ENCODE peak calls at places on chromosomes 3 and 15, in nine cellular contexts. One of them, this sample, is unnamed.

GRCh38 chr3:37559461-37559860 is 302.2 kb upstream of the CTDSPL start:
- DNase-seq in tibial nerve: no peak
- DNase-seq in heart left ventricle: no peak
- DNase-seq in endodermal cell: no peak
- DNase-seq in fibroblast of the aortic adventitia: peak
- DNase-seq in CD8-positive, alpha-beta T cell: no peak
- DNase-seq in fibroblast of pulmonary artery: peak
- DNase-seq in astrocyte: peak
- DNase-seq in fibroblast of mammary gland: peak
- DNase-seq in this sample: no peak

GRCh38 chr15:47844437-47844836 is 127.1 kb downstream of the SEMA6D start:
- DNase-seq in CD8-positive, alpha-beta T cell: no peak
- DNase-seq in tibial nerve: no peak
- DNase-seq in endodermal cell: no peak
- DNase-seq in fibroblast of the aortic adventitia: no peak
- DNase-seq in fibroblast of pulmonary artery: no peak
- DNase-seq in fibroblast of mammary gland: no peak
- DNase-seq in astrocyte: no peak
- DNase-seq in heart left ventricle: no peak
- DNase-seq in this sample: no peak

GRCh38 chr15:90412356-90413194 is 24.5 kb downstream of the IQGAP1 start:
- DNase-seq in fibroblast of mammary gland: peak
- DNase-seq in fibroblast of pulmonary artery: peak
- DNase-seq in astrocyte: peak
- DNase-seq in heart left ventricle: no peak
- DNase-seq in fibroblast of the aortic adventitia: peak
- DNase-seq in tibial nerve: peak
- DNase-seq in endodermal cell: peak
- DNase-seq in CD8-positive, alpha-beta T cell: no peak
- DNase-seq in this sample: peak

GRCh38 chr15:87033056-87033455 is 953.4 kb downstream of the AGBL1 start:
- DNase-seq in fibroblast of mammary gland: no peak
- DNase-seq in astrocyte: no peak
- DNase-seq in heart left ventricle: no peak
- DNase-seq in fibroblast of pulmonary artery: peak
- DNase-seq in CD8-positive, alpha-beta T cell: no peak
- DNase-seq in endodermal cell: no peak
- DNase-seq in fibroblast of the aortic adventitia: peak
- DNase-seq in tibial nerve: no peak
- DNase-seq in this sample: no peak

GRCh38 chr3:108241146-108241545 is 18.9 kb upstream of the IFT57 start:
- DNase-seq in fibroblast of pulmonary artery: no peak
- DNase-seq in heart left ventricle: no peak
- DNase-seq in fibroblast of mammary gland: no peak
- DNase-seq in CD8-positive, alpha-beta T cell: no peak
- DNase-seq in tibial nerve: no peak
- DNase-seq in fibroblast of the aortic adventitia: no peak
- DNase-seq in astrocyte: no peak
- DNase-seq in endodermal cell: no peak
- DNase-seq in this sample: no peak

GRCh38 chr15:34223904-34224596 is 766 bp upstream of the EMC4 start:
- DNase-seq in heart left ventricle: no peak
- DNase-seq in tibial nerve: no peak
- DNase-seq in astrocyte: no peak
- DNase-seq in fibroblast of pulmonary artery: no peak
- DNase-seq in CD8-positive, alpha-beta T cell: no peak
- DNase-seq in fibroblast of mammary gland: no peak
- DNase-seq in fibroblast of the aortic adventitia: no peak
- DNase-seq in endodermal cell: no peak
- DNase-seq in this sample: peak

GRCh38 chr15:68341851-68342336 is 64.3 kb downstream of the FEM1B start:
- DNase-seq in astrocyte: no peak
- DNase-seq in fibroblast of mammary gland: peak
- DNase-seq in CD8-positive, alpha-beta T cell: no peak
- DNase-seq in endodermal cell: no peak
- DNase-seq in heart left ventricle: no peak
- DNase-seq in fibroblast of the aortic adventitia: peak
- DNase-seq in tibial nerve: peak
- DNase-seq in fibroblast of pulmonary artery: no peak
- DNase-seq in this sample: no peak

GRCh38 chr3:140630866-140631265 is 47.0 kb upstream of the TRIM42 start:
- DNase-seq in fibroblast of the aortic adventitia: peak
- DNase-seq in CD8-positive, alpha-beta T cell: no peak
- DNase-seq in heart left ventricle: no peak
- DNase-seq in tibial nerve: no peak
- DNase-seq in fibroblast of mammary gland: peak
- DNase-seq in astrocyte: peak
- DNase-seq in endodermal cell: no peak
- DNase-seq in fibroblast of pulmonary artery: no peak
- DNase-seq in this sample: no peak

GRCh38 chr3:155550386-155550785 is 194.5 kb downstream of the PLCH1 start:
- DNase-seq in CD8-positive, alpha-beta T cell: no peak
- DNase-seq in fibroblast of the aortic adventitia: no peak
- DNase-seq in fibroblast of pulmonary artery: no peak
- DNase-seq in endodermal cell: no peak
- DNase-seq in heart left ventricle: no peak
- DNase-seq in fibroblast of mammary gland: no peak
- DNase-seq in tibial nerve: no peak
- DNase-seq in astrocyte: no peak
- DNase-seq in this sample: no peak

GRCh38 chr15:40190591-40190990 is 29.7 kb downstream of the BUB1B start:
- DNase-seq in fibroblast of pulmonary artery: peak
- DNase-seq in CD8-positive, alpha-beta T cell: no peak
- DNase-seq in endodermal cell: no peak
- DNase-seq in fibroblast of the aortic adventitia: peak
- DNase-seq in heart left ventricle: no peak
- DNase-seq in fibroblast of mammary gland: peak
- DNase-seq in astrocyte: peak
- DNase-seq in tibial nerve: no peak
- DNase-seq in this sample: no peak

GRCh38 chr3:108223928-108224327 is 1.7 kb upstream of the IFT57 start:
- DNase-seq in CD8-positive, alpha-beta T cell: no peak
- DNase-seq in endodermal cell: no peak
- DNase-seq in fibroblast of pulmonary artery: peak
- DNase-seq in fibroblast of mammary gland: peak
- DNase-seq in heart left ventricle: no peak
- DNase-seq in astrocyte: no peak
- DNase-seq in fibroblast of the aortic adventitia: peak
- DNase-seq in tibial nerve: no peak
- DNase-seq in this sample: no peak

GRCh38 chr3:132343018-132343612 is 25.9 kb downstream of the ACP3 start:
- DNase-seq in fibroblast of pulmonary artery: peak
- DNase-seq in endodermal cell: peak
- DNase-seq in astrocyte: peak
- DNase-seq in fibroblast of the aortic adventitia: peak
- DNase-seq in CD8-positive, alpha-beta T cell: no peak
- DNase-seq in heart left ventricle: no peak
- DNase-seq in tibial nerve: peak
- DNase-seq in fibroblast of mammary gland: peak
- DNase-seq in this sample: peak

DNA sequence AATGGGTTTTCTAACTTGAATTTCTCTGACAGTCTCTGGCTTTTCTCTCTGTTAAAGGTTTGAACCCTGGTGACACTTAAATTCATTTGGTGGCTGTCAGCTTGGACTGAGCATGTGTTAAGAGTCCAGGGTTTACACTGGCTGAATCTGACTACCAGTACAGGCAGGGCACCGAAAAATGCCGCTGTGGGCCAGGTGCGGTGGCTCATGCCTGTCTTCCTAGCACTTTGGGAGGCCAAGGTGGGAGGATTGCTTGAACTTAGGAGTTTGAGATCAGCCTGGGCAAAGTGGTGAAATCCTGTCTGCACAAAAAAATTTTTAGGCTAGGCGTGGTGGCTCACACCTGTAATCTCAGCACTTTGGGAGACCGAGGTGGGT is 1.8 kb downstream of the MANF start:
- DNase-seq in heart left ventricle: no peak
- DNase-seq in tibial nerve: no peak
- DNase-seq in CD8-positive, alpha-beta T cell: no peak
- DNase-seq in astrocyte: no peak
- DNase-seq in fibroblast of the aortic adventitia: no peak
- DNase-seq in fibroblast of pulmonary artery: no peak
- DNase-seq in endodermal cell: peak
- DNase-seq in fibroblast of mammary gland: no peak
- DNase-seq in this sample: no peak
- H3K4me3 ChIP-seq in heart left ventricle: no peak
- H3K4me3 ChIP-seq in tibial nerve: no peak
- H3K4me3 ChIP-seq in CD8-positive, alpha-beta T cell: no peak
- H3K4me3 ChIP-seq in astrocyte: peak
- H3K4me3 ChIP-seq in fibroblast of the aortic adventitia: peak
- H3K4me3 ChIP-seq in fibroblast of pulmonary artery: peak
- H3K4me3 ChIP-seq in endodermal cell: peak
- H3K4me3 ChIP-seq in fibroblast of mammary gland: peak
- H3K4me3 ChIP-seq in this sample: peak

GRCh38 chr3:169535584-169535983 is 127.9 kb downstream of the MECOM start:
- DNase-seq in fibroblast of the aortic adventitia: no peak
- DNase-seq in endodermal cell: no peak
- DNase-seq in fibroblast of pulmonary artery: no peak
- DNase-seq in tibial nerve: no peak
- DNase-seq in heart left ventricle: no peak
- DNase-seq in CD8-positive, alpha-beta T cell: no peak
- DNase-seq in fibroblast of mammary gland: no peak
- DNase-seq in astrocyte: no peak
- DNase-seq in this sample: no peak
- TF ChIP-seq CTCF in fibroblast of the aortic adventitia: no peak
- TF ChIP-seq CTCF in endodermal cell: no peak
- TF ChIP-seq CTCF in fibroblast of pulmonary artery: no peak
- TF ChIP-seq CTCF in tibial nerve: no peak
- TF ChIP-seq CTCF in heart left ventricle: no peak
- TF ChIP-seq CTCF in CD8-positive, alpha-beta T cell: no peak
- TF ChIP-seq CTCF in fibroblast of mammary gland: no peak
- TF ChIP-seq CTCF in astrocyte: no peak
- TF ChIP-seq CTCF in this sample: no peak

GRCh38 chr3:87053548-87053947 is 62.6 kb upstream of the VGLL3 start:
- DNase-seq in fibroblast of pulmonary artery: no peak
- DNase-seq in fibroblast of the aortic adventitia: no peak
- DNase-seq in tibial nerve: no peak
- DNase-seq in heart left ventricle: no peak
- DNase-seq in fibroblast of mammary gland: peak
- DNase-seq in endodermal cell: no peak
- DNase-seq in CD8-positive, alpha-beta T cell: no peak
- DNase-seq in astrocyte: no peak
- DNase-seq in this sample: no peak

GRCh38 chr3:87047857-87048256 is 56.9 kb upstream of the VGLL3 start:
- DNase-seq in fibroblast of mammary gland: no peak
- DNase-seq in astrocyte: no peak
- DNase-seq in fibroblast of the aortic adventitia: no peak
- DNase-seq in endodermal cell: no peak
- DNase-seq in heart left ventricle: no peak
- DNase-seq in tibial nerve: no peak
- DNase-seq in CD8-positive, alpha-beta T cell: no peak
- DNase-seq in fibroblast of pulmonary artery: no peak
- DNase-seq in this sample: peak

GRCh38 chr3:87057474-87057873 is 66.5 kb upstream of the VGLL3 start:
- DNase-seq in fibroblast of pulmonary artery: no peak
- DNase-seq in tibial nerve: no peak
- DNase-seq in astrocyte: no peak
- DNase-seq in endodermal cell: no peak
- DNase-seq in fibroblast of mammary gland: no peak
- DNase-seq in fibroblast of the aortic adventitia: no peak
- DNase-seq in CD8-positive, alpha-beta T cell: no peak
- DNase-seq in heart left ventricle: no peak
- DNase-seq in this sample: no peak

GRCh38 chr3:87052499-87053260 is 61.7 kb upstream of the VGLL3 start:
- DNase-seq in fibroblast of the aortic adventitia: no peak
- DNase-seq in heart left ventricle: no peak
- DNase-seq in astrocyte: no peak
- DNase-seq in tibial nerve: no peak
- DNase-seq in fibroblast of mammary gland: no peak
- DNase-seq in CD8-positive, alpha-beta T cell: no peak
- DNase-seq in endodermal cell: peak
- DNase-seq in fibroblast of pulmonary artery: no peak
- DNase-seq in this sample: no peak
- H3K4me3 ChIP-seq in fibroblast of the aortic adventitia: no peak
- H3K4me3 ChIP-seq in heart left ventricle: no peak
- H3K4me3 ChIP-seq in astrocyte: no peak
- H3K4me3 ChIP-seq in tibial nerve: no peak
- H3K4me3 ChIP-seq in fibroblast of mammary gland: no peak
- H3K4me3 ChIP-seq in CD8-positive, alpha-beta T cell: no peak
- H3K4me3 ChIP-seq in endodermal cell: no peak
- H3K4me3 ChIP-seq in fibroblast of pulmonary artery: no peak
- H3K4me3 ChIP-seq in this sample: no peak

GRCh38 chr15:42065478-42065877 is 28.9 kb downstream of the PLA2G4D start:
- DNase-seq in CD8-positive, alpha-beta T cell: no peak
- DNase-seq in heart left ventricle: no peak
- DNase-seq in fibroblast of pulmonary artery: no peak
- DNase-seq in fibroblast of mammary gland: no peak
- DNase-seq in endodermal cell: no peak
- DNase-seq in tibial nerve: no peak
- DNase-seq in fibroblast of the aortic adventitia: no peak
- DNase-seq in astrocyte: no peak
- DNase-seq in this sample: no peak

GRCh38 chr15:42068601-42069000 is 25.8 kb downstream of the PLA2G4D start:
- DNase-seq in fibroblast of pulmonary artery: no peak
- DNase-seq in CD8-positive, alpha-beta T cell: no peak
- DNase-seq in endodermal cell: no peak
- DNase-seq in fibroblast of the aortic adventitia: no peak
- DNase-seq in astrocyte: no peak
- DNase-seq in fibroblast of mammary gland: no peak
- DNase-seq in tibial nerve: no peak
- DNase-seq in heart left ventricle: no peak
- DNase-seq in this sample: no peak

GRCh38 chr15:42069025-42069424 is 25.3 kb downstream of the PLA2G4D start:
- DNase-seq in endodermal cell: peak
- DNase-seq in fibroblast of mammary gland: no peak
- DNase-seq in fibroblast of the aortic adventitia: no peak
- DNase-seq in CD8-positive, alpha-beta T cell: no peak
- DNase-seq in fibroblast of pulmonary artery: no peak
- DNase-seq in heart left ventricle: no peak
- DNase-seq in astrocyte: no peak
- DNase-seq in tibial nerve: no peak
- DNase-seq in this sample: no peak

GRCh38 chr15:42065008-42065407 is 29.4 kb downstream of the PLA2G4D start:
- DNase-seq in tibial nerve: no peak
- DNase-seq in fibroblast of the aortic adventitia: no peak
- DNase-seq in heart left ventricle: peak
- DNase-seq in astrocyte: no peak
- DNase-seq in CD8-positive, alpha-beta T cell: peak
- DNase-seq in fibroblast of pulmonary artery: no peak
- DNase-seq in endodermal cell: no peak
- DNase-seq in fibroblast of mammary gland: no peak
- DNase-seq in this sample: peak

DNA sequence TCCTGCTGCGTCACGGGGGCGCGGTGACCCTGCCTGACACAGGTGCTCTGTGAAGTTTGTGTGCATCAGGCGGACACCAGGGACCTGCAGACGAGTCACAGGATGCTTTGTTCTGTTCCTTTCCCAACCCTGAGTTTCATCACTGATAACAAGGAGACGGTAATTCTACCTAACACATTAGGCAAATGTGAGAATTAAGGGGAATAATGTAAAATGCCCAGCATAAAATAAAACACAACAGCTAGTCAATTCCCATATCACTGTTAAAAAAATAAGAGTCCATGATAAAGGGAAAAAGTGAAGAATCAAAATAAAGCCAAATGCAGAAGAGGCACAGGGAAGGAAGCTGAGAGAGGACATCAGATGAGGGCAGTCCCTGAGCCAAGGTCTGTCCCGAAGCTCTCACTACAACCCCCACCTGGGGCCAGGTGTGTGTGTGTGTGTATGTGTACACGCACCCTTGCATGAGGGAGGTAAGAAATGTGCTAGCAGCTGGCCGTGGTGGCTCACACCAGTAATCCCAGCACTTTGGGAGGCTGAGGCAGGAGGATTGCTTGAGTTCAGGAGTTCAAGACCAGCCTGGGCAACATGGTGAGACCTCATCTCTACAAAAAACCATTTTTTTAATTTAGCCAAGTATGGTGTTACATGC is 27.5 kb downstream of the PLA2G4D start:
- DNase-seq in tibial nerve: no peak
- DNase-seq in CD8-positive, alpha-beta T cell: no peak
- DNase-seq in fibroblast of pulmonary artery: no peak
- DNase-seq in fibroblast of mammary gland: no peak
- DNase-seq in astrocyte: no peak
- DNase-seq in fibroblast of the aortic adventitia: no peak
- DNase-seq in heart left ventricle: no peak
- DNase-seq in endodermal cell: no peak
- DNase-seq in this sample: no peak
- TF ChIP-seq CTCF in tibial nerve: no peak
- TF ChIP-seq CTCF in CD8-positive, alpha-beta T cell: no peak
- TF ChIP-seq CTCF in fibroblast of pulmonary artery: no peak
- TF ChIP-seq CTCF in fibroblast of mammary gland: no peak
- TF ChIP-seq CTCF in astrocyte: no peak
- TF ChIP-seq CTCF in fibroblast of the aortic adventitia: no peak
- TF ChIP-seq CTCF in heart left ventricle: no peak
- TF ChIP-seq CTCF in endodermal cell: peak
- TF ChIP-seq CTCF in this sample: no peak

This sample was measured in GM12865.